ENCODE peak calls at places on chromosomes 11 and 22, in eight cellular contexts. M is CD8-positive, alpha-beta T cell; K is OCI-LY7; N is BJ; R is stomach; H is cardiac fibroblast; F is neural crest cell; O is esophagus squamous epithelium. V is an unnamed sample.

GRCh38 chr11:16891964-16892363 is 122.2 kb downstream of the PLEKHA7 start:
- DNase-seq in N (peak; percentile 60), H (peak; percentile 51), O (no peak), F (no peak), K (no peak), R (no peak), M (no peak), V (no peak)

GRCh38 chr22:38554281-38554680 is 15.7 kb downstream of the DMC1 start:
- DNase-seq in O (no peak), N (peak; percentile 79), M (no peak), F (no peak), R (no peak), K (no peak), H (peak; percentile 84), V (no peak)

GRCh38 chr22:38782402-38783094 is 11.4 kb downstream of the DNAL4 start:
- DNase-seq in M (no peak), H (peak; percentile 72), N (no peak), K (no peak), O (no peak), F (no peak), R (no peak), V (no peak)

GRCh38 chr11:128480665-128481064 is 106.7 kb downstream of the ETS1 start:
- DNase-seq in M (no peak), H (no peak), N (no peak), K (no peak), F (no peak), O (no peak), R (no peak), V (no peak)

GRCh38 chr22:44286673-44287072 is 26.1 kb downstream of the SHISAL1 start:
- DNase-seq in K (no peak), R (no peak), H (no peak), N (no peak), O (no peak), F (no peak), M (no peak), V (no peak)

GRCh38 chr22:46064966-46065666 is 85.2 kb upstream of the PPARA start:
- DNase-seq in F (no peak), O (no peak), N (no peak), K (no peak), R (peak; percentile 23), M (no peak), H (peak; percentile 63), V (no peak)

GRCh38 chr11:9013373-9013772 is 9.6 kb upstream of the NRIP3 start:
- DNase-seq in O (no peak), K (no peak), M (no peak), N (no peak), F (no peak), R (no peak), H (no peak), V (no peak)

GRCh38 chr11:115222863-115223530 is 281.2 kb downstream of the CADM1 start:
- DNase-seq in R (no peak), M (no peak), H (no peak), O (no peak), F (no peak), N (no peak), K (peak; percentile 80), V (no peak)

GRCh38 chr11:19738124-19738523 is 25.5 kb downstream of the NAV2 start:
- DNase-seq in K (no peak), O (no peak), F (no peak), N (no peak), R (no peak), H (no peak), M (no peak), V (no peak)

GRCh38 chr11:32434387-32435151 is 770 bp downstream of the WT1 start:
- DNase-seq in K (no peak), O (no peak), N (no peak), R (no peak), F (peak; percentile 14), H (peak; percentile 80), M (no peak), V (no peak)

GRCh38 chr22:31218565-31219262 is 6.6 kb downstream of the LIMK2 start:
- DNase-seq in M (no peak), O (no peak), K (no peak), R (no peak), F (no peak), H (no peak), N (no peak), V (no peak)

GRCh38 chr11:116687458-116688201 is 85.2 kb downstream of the BUD13 start:
- DNase-seq in N (no peak), H (no peak), M (peak; percentile 31), R (no peak), O (no peak), K (no peak), F (no peak), V (no peak)

GRCh38 chr11:75142714-75143419 is 8.0 kb upstream of the SLCO2B1 start:
- DNase-seq in F (no peak), M (peak; percentile 82), O (no peak), N (peak; percentile 73), K (peak; percentile 83), R (peak; percentile 44), H (peak; percentile 95), V (no peak)
- TF ChIP-seq CTCF in F (no peak), M (no peak), O (no peak), N (no peak), K (no peak), R (no peak), H (no peak), V (no peak)

GRCh38 chr22:41816241-41816640 is 15.8 kb downstream of the CCDC134 start:
- DNase-seq in N (no peak), O (no peak), M (no peak), H (no peak), K (no peak), R (no peak), F (no peak), V (no peak)
- TF ChIP-seq CTCF in N (no peak), O (no peak), M (no peak), H (no peak), K (no peak), R (no peak), F (no peak), V (no peak)

GRCh38 chr11:57483570-57483934 is 23.2 kb downstream of the RTN4RL2 start:
- DNase-seq in R (no peak), K (no peak), H (no peak), N (no peak), O (no peak), M (no peak), F (no peak), V (no peak)

GRCh38 chr11:57484141-57484710 is 23.9 kb downstream of the RTN4RL2 start:
- DNase-seq in K (peak; percentile 79), R (no peak), O (no peak), M (no peak), N (no peak), H (no peak), F (no peak), V (no peak)

GRCh38 chr11:57481915-57482781 is 21.8 kb downstream of the RTN4RL2 start:
- DNase-seq in M (no peak), N (no peak), R (no peak), H (no peak), O (no peak), F (no peak), K (no peak), V (no peak)

GRCh38 chr11:57481315-57481714 is 21.0 kb downstream of the RTN4RL2 start:
- DNase-seq in O (no peak), H (no peak), F (no peak), K (no peak), R (no peak), N (no peak), M (no peak), V (no peak)

DNA sequence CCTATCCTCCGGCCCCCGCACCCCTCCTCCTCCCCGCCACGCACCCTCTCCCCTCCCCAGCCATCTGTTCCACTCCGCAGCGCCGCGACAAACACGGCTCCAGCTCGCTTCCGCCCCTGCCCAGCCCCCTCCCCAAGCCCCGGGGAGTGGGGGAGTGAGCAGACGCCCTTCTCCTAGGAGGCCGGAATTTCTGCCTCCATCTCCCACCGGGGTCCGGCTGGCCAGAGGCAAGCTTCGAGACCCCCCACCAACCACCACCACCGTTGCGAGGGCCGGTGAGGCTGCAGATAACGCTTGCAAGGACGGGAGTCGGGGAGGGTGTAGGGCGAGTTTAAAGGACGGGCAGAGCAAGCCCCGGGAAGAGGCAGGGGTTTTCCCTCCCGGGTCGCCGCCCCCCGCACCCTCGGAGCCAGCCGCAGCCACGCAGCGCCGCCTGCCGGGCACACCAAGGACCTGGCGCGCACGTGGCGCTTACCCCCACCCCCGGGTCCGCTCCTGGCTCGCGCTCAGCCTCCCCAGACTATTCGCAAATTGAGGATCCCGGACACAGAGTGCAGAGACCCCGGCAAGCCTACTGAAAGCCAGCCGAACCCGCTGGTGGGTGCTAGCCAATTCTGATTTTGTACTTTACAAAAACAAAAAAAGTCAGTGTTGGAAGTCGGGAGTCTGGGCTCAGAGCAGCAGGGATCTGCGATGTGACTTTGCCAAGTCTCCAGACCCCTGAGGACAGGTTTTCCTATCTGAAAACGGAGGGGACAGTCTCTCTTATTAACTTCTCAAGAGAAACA is 22.6 kb downstream of the RTN4RL2 start:
- DNase-seq in K (peak; percentile 57), M (peak; percentile 71), F (peak; percentile 72), H (peak; percentile 35), N (no peak), O (no peak), R (peak; percentile 44), V (no peak)
- TF ChIP-seq CTCF in K (peak; percentile 76), M (peak; percentile 64), F (peak; percentile 81), H (peak; percentile 42), N (peak; percentile 56), O (peak; percentile 73), R (no peak), V (peak; percentile 55)

DNA sequence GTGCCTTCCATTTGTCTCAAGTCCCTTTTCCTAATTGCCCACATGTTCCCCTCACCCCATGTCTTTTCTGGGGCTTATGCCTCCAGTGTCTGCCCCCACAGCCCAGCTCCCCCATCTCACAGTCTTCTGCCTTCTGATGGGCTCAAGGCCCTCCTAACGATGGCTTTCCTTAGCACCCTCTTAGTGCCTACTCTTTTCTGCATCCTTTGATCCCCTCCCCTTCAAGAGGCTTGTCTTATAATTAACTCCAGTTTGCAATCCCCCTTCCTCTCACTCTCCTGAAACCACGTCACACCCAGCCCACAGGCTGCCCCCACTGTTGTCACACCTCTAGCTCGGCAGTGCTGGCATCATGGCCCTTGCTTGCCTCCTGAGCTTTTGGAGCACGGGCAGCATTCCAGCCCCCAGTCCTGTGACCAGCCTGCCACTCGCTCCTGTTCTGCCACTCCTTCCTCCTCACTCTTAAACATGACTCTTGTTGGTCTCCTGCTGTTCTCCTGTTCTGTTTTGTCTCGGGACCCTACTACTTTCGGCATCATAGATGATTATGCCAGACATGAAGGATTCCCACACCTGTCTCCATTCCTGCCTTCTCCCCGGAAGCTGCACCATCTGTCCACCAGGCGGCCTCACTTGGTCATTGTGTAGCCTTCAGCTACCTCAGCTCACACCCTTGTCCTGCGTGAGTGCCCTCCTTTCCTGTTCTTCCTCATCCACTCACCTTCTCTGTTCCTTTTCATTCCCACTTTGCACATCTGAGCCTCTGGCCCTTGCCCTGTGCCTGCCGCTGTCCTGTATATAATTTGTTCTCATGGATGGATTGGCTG is 26.1 kb downstream of the UBE2L3 start:
- DNase-seq in R (peak; percentile 38), N (no peak), K (no peak), O (no peak), F (peak; percentile 11), H (no peak), M (no peak), V (no peak)
- TF ChIP-seq CTCF in R (no peak), N (peak; percentile 25), K (peak; percentile 36), O (no peak), F (peak; percentile 48), H (peak; percentile 43), M (no peak), V (no peak)

DNA sequence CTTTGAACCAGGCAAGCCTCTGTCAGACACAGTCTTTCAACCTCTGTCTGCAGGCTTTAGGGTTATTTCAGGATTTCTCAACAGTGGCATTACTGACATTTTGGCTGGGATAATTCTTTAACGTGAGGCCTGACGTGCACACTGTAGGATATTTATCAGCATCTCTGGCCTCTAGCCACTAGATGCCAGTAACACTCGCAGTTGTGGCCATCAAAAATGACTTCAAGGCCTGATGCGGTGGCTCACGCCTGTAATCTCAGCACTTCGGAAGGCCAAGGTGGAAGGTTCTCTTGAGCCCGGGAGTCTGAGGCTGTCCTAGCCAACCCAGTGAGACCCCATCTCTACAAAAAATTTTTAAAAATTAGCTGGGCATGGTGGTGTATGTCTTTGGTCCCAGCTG is 113.0 kb downstream of the CCDC81 start:
- DNase-seq in F (no peak), O (no peak), H (no peak), M (no peak), N (no peak), R (no peak), K (no peak), V (no peak)
- TF ChIP-seq CTCF in F (no peak), O (no peak), H (no peak), M (no peak), N (no peak), R (no peak), K (no peak), V (no peak)